ENCODE peak calls at places on chromosome 18, in seven cellular contexts. R is tibial nerve, J is right lobe of liver, E is hepatocyte, M is body of pancreas, H is Caco-2, T is SK-N-SH. L is an unnamed sample.

GRCh38 chr18:27789406-27789805 is 387.5 kb downstream of the CDH2 start:
- DNase-seq in R (no peak), H (no peak), E (no peak), M (no peak), T (no peak), J (no peak), L (no peak)

GRCh38 chr18:10139783-10140410 is 226.1 kb downstream of the VAPA start:
- DNase-seq in J (no peak), H (no peak), T (no peak), E (peak; percentile 49), M (no peak), R (no peak), L (no peak)

GRCh38 chr18:49618741-49619392 is 57.0 kb downstream of the LIPG start:
- DNase-seq in E (peak; percentile 36), H (no peak), J (no peak), M (no peak), T (no peak), R (no peak), L (no peak)

GRCh38 chr18:68925268-68925667 is 127.4 kb downstream of the CCDC102B start:
- DNase-seq in H (peak; percentile 6), T (no peak), M (no peak), J (no peak), R (no peak), E (peak; percentile 22), L (no peak)

GRCh38 chr18:40935423-40935822 is 1019.6 kb upstream of the PIK3C3 start:
- DNase-seq in H (peak; percentile 11), R (no peak), E (peak; percentile 44), T (no peak), J (no peak), M (no peak), L (no peak)

GRCh38 chr18:75478996-75479870 is 51.7 kb upstream of the SMIM21 start:
- DNase-seq in E (peak; percentile 62), T (peak; percentile 57), J (no peak), R (no peak), M (peak; percentile 33), H (peak; percentile 1), L (no peak)

GRCh38 chr18:45657357-45658335 is 42.4 kb downstream of the SLC14A2 start:
- DNase-seq in J (no peak), M (no peak), T (no peak), H (no peak), R (no peak), E (no peak), L (no peak)

GRCh38 chr18:32698148-32698547 is 74.7 kb downstream of the KLHL14 start:
- DNase-seq in H (no peak), T (no peak), J (no peak), M (no peak), E (no peak), R (no peak), L (no peak)

GRCh38 chr18:49399003-49399402 is 61.4 kb downstream of the DYM start:
- DNase-seq in J (no peak), R (no peak), T (peak; percentile 4), E (no peak), M (peak; percentile 15), H (no peak), L (no peak)

GRCh38 chr18:23191952-23192662 is 56.8 kb downstream of the CABLES1 start:
- DNase-seq in J (peak; percentile 74), R (no peak), E (peak; percentile 54), H (no peak), M (peak; percentile 48), T (peak; percentile 61), L (no peak)

GRCh38 chr18:394997-395383 is 105.5 kb downstream of the COLEC12 start:
- DNase-seq in T (no peak), H (no peak), J (no peak), R (no peak), M (peak; percentile 63), E (peak; percentile 50), L (no peak)

GRCh38 chr18:79481041-79481790 is 85.5 kb downstream of the NFATC1 start:
- DNase-seq in H (no peak), E (no peak), R (no peak), M (no peak), J (peak; percentile 37), T (no peak), L (peak; percentile 35)

DNA sequence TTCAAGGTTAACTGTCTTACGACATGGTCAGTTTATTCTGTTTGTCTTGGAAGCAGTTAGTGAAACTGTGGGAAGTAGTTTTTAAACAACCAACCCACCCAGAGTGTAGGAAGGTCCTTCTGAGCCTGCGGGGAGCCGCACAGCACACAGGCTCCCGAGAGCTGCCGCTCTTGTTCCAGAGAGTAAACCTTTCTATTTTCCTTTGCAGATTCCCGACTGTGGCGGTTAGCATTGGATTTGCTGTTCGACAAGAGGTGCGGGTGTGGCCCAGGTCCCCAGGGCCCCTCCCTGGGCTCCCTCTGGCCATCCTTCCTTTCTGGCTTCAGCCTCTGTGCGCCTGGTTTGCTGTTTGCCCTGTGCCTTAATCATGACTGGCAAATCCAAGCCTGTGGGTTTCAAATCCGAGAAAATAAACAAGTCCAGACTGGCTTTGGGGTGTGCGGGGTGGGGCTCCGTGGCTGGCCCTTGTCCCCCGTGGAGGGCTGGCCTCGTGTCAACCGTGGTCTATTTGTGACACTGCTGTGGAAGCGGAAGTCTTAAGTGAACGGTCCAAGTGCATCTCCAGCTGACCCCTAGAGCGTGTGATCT is 30.7 kb downstream of the IMPA2 start:
- DNase-seq in R (no peak), T (no peak), J (no peak), E (no peak), M (peak; percentile 73), H (no peak), L (peak; percentile 72)
- H3K4me1 ChIP-seq in R (peaks cover 23% of the 10 kb centered on the region), T (no peaks in the 10 kb centered on the region), J (peaks cover 54% of the 10 kb centered on the region), E (peaks cover 35% of the 10 kb centered on the region), M (peaks cover 100% of the 10 kb centered on the region), H (peaks cover 10% of the 10 kb centered on the region), L (peaks cover 42% of the 10 kb centered on the region)

DNA sequence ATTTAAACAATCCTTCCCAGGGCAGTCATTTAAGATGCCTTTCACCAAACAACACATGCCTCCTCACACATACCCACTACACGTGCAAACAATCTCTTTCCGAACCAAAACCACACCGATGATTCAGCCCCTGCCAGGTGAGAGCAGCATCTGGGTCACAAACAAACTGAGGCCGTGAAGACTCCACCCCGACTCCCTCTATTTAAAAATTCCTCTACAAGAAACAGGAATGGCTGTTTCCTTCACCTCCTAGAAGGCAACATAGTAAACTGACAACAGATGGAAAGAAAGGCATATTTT is 8.6 kb downstream of the CYB5A start:
- DNase-seq in J (no peak), M (no peak), H (no peak), T (no peak), R (no peak), E (no peak), L (no peak)
- H3K4me3 ChIP-seq in J (no peak overlapping the region), M (no peak overlapping the region), H (no peak overlapping the region), T (no peak overlapping the region), R (no peak overlapping the region), E (no peak overlapping the region), L (no peak overlapping the region)

DNA sequence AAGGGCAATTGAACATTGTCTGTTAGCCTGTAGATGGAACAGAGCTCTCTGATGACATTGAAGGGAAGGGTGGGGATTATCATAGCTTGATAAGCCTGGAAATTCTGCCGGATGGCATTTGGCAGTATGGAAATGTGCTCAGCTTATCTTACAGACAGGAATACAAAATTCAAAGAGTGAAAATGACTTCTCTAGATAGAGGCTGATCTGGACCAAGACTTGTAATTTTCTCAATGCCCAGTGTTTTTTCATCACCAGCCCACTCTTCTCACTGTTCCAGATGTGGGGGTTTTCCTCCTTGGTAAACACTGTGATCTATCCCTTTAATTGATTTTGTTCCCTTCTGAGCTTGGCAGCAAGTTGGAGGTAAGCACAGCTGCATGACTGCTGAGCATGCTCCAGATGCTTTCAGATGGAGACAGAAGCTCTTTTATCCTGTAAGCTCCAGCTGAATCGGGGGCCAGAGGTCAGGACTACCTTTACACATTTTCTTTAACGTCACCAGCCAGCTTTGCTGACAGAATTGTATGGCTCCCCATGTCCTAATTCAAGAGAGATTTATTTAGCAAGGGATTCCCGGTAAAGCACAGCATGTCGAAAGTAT is 287.4 kb upstream of the TCF4 start:
- DNase-seq in E (no peak), T (peak; percentile 20), M (no peak), J (no peak), R (no peak), H (no peak), L (no peak)
- H3K9me3 ChIP-seq in E (no peaks in the 10 kb centered on the region), T (no peaks in the 10 kb centered on the region), M (no peaks in the 10 kb centered on the region), J (no peaks in the 10 kb centered on the region), R (no peaks in the 10 kb centered on the region), H (no peaks in the 10 kb centered on the region), L (no peaks in the 10 kb centered on the region)

DNA sequence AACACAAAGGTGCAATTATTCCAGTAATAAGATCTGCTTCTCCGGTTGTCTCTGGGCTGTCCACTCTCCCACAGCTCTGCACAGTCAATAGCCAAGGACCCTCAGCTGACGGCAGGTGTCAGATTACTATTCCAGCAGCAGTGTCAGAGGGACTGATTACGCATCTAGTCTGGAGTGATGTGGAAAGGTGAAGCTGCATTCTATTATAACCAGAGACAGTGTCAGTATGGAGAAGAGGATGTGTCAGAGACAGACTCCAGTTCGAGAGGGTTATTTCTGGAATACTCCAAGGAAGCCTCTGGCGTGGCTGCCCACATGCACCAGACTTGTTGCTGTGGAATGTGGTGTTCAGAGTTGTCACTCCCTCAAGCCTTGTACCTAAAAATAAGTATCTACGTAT is 163.6 kb upstream of the TMEM200C start:
- DNase-seq in M (no peak), H (no peak), J (no peak), E (peak; percentile 6), T (no peak), R (no peak), L (no peak)
- H3K4me1 ChIP-seq in M (no peaks in the 10 kb centered on the region), H (no peaks in the 10 kb centered on the region), J (no peaks in the 10 kb centered on the region), E (peaks cover 4% of the 10 kb centered on the region), T (peaks cover 12% of the 10 kb centered on the region), R (no peaks in the 10 kb centered on the region), L (no peaks in the 10 kb centered on the region)

DNA sequence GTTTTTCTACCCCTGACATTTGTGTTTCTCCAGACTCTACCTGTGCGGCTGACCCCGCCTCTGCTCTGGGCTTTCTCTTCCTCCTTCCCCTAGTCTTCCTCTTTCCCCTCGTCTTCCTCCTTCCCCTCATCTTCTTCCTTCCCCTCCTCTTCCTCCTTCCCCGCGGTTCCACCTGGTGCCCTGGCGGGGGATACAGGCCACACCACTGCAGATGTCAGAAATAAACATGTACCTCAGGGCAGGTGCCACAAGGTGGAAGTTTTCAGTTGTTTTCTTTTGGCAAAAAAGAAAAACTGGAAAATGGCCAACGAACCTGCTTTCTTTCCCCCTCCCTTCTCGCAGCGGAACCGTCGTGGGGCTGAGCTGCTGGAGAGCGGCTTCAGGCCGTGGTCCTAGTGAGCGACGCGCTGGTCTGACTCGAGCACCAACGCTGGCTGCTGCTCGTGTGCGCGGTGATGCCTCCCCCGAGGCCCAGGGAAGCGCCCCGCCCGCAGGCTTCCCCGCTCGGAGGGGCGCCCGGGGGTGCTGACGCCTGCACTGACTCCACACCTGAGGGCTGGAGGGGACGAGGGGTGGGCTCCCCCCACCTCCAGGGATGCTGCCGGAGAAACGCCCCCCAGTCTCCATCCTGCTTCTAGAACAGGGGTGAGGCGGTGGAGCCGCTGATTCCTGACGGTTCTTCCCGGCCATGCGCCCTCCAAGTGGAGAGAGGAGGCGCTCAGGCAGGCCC is 83.7 kb upstream of the ZNF516 start:
- DNase-seq in E (no peak), R (no peak), J (no peak), H (no peak), T (no peak), M (no peak), L (no peak)
- H3K4me3 ChIP-seq in E (no peak overlapping the region), R (no peak overlapping the region), J (no peak overlapping the region), H (no peak overlapping the region), T (no peak overlapping the region), M (no peak overlapping the region), L (no peak overlapping the region)